ENCODE peak calls at places on chromosomes 4 and X, in nine cellular contexts. F, Y, M, C, U, W, K, L and I are unnamed samples. For H3K36me3, the result is how much of the 10 kb centered on the place peaks cover.

GRCh38 chrX:8981742-8982141 is 52.2 kb downstream of the FAM9B start:
- DNase-seq in F (no peak), Y (peak), M (no peak), C (no peak), U (no peak), W (no peak), K (no peak), L (no peak), I (peak)

GRCh38 chr4:187602339-187603092 is 393.1 kb upstream of the ZFP42 start:
- DNase-seq in F (no peak), Y (peak), M (peak), C (no peak), U (no peak), W (no peak), K (no peak), L (no peak), I (no peak)

GRCh38 chrX:10254746-10255145 is 98.0 kb downstream of the CLCN4 start:
- DNase-seq in F (no peak), Y (no peak), M (peak), C (no peak), U (peak), W (peak), K (no peak), L (no peak), I (no peak)

GRCh38 chr4:180285796-180286195 is 1957.4 kb upstream of the TENM3 start:
- DNase-seq in F (no peak), Y (no peak), M (no peak), C (no peak), U (no peak), W (no peak), K (no peak), L (no peak), I (no peak)

GRCh38 chrX:17814557-17814956 is 46.5 kb downstream of the RAI2 start:
- DNase-seq in F (no peak), Y (peak), M (peak), C (no peak), U (no peak), W (no peak), K (no peak), L (no peak), I (no peak)

GRCh38 chrX:8845469-8845868 is 44.3 kb upstream of the FAM9A start:
- DNase-seq in F (no peak), Y (no peak), M (no peak), C (no peak), U (no peak), W (no peak), K (no peak), L (no peak), I (no peak)

GRCh38 chr4:26753642-26754041 is 107.0 kb upstream of the STIM2 start:
- DNase-seq in F (no peak), Y (peak), M (peak), C (no peak), U (no peak), W (no peak), K (no peak), L (no peak), I (no peak)

GRCh38 chr4:140755811-140756291 is 334 bp downstream of the TBC1D9 start:
- DNase-seq in F (peak), Y (peak), M (peak), C (peak), U (peak), W (peak), K (no peak), L (peak), I (no peak)

GRCh38 chrX:85084770-85085393 is 81.2 kb downstream of the APOOL start:
- DNase-seq in F (no peak), Y (peak), M (peak), C (peak), U (peak), W (peak), K (peak), L (no peak), I (peak)

GRCh38 chr4:98433608-98434198 is 172.5 kb downstream of the RAP1GDS1 start:
- DNase-seq in F (no peak), Y (no peak), M (peak), C (no peak), U (no peak), W (no peak), K (no peak), L (no peak), I (no peak)

GRCh38 chr4:125115941-125116340 is 198.8 kb upstream of the FAT4 start:
- DNase-seq in F (no peak), Y (peak), M (peak), C (no peak), U (no peak), W (no peak), K (no peak), L (no peak), I (no peak)

GRCh38 chr4:134935320-134935719 is 733.7 kb upstream of the PABPC4L start:
- DNase-seq in F (no peak), Y (no peak), M (peak), C (peak), U (peak), W (peak), K (no peak), L (peak), I (no peak)

GRCh38 chr4:122932763-122933162 is 10.4 kb upstream of the NUDT6 start:
- DNase-seq in F (no peak), Y (no peak), M (no peak), C (no peak), U (no peak), W (no peak), K (no peak), L (no peak), I (no peak)

GRCh38 chr4:15536552-15537499 is 67.1 kb downstream of the CC2D2A start:
- DNase-seq in F (no peak), Y (no peak), M (no peak), C (no peak), U (no peak), W (no peak), K (no peak), L (no peak), I (no peak)

GRCh38 chr4:123350191-123350544 is 46.4 kb upstream of the SPRY1 start:
- DNase-seq in F (no peak), Y (no peak), M (no peak), C (no peak), U (peak), W (peak), K (no peak), L (peak), I (no peak)

GRCh38 chr4:156794863-156795262 is 176.7 kb downstream of the PDGFC start:
- DNase-seq in F (no peak), Y (no peak), M (no peak), C (no peak), U (no peak), W (no peak), K (no peak), L (no peak), I (no peak)

GRCh38 chr4:156788782-156789181 is 182.8 kb downstream of the PDGFC start:
- DNase-seq in F (no peak), Y (no peak), M (no peak), C (no peak), U (no peak), W (no peak), K (no peak), L (no peak), I (no peak)

GRCh38 chr4:156792462-156793085 is 179.0 kb downstream of the PDGFC start:
- DNase-seq in F (no peak), Y (no peak), M (no peak), C (no peak), U (no peak), W (no peak), K (no peak), L (no peak), I (no peak)

GRCh38 chr4:156786713-156787112 is 184.9 kb downstream of the PDGFC start:
- DNase-seq in F (no peak), Y (no peak), M (no peak), C (no peak), U (no peak), W (no peak), K (no peak), L (no peak), I (no peak)

DNA sequence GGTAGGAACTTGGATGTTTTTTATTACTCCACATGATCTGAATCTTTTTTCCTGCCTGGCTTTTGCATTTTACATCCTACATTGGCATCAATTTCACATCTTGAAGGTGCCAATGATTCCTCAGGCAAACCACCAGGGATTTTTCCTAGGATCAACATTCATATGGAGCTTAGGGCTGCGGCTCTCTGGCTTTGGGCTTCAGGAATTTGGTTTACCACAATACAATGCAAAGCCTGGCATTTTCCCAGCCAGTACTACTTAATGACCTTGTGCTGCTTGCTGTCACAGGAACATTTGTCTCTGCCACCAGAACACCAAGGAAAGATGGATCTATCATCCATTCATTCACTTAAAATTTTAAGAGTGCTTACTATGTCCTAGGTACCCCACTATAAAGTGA is 180.7 kb downstream of the PDGFC start:
- DNase-seq in F (no peak), Y (peak), M (peak), C (peak), U (peak), W (peak), K (no peak), L (no peak), I (no peak)
- H3K36me3 ChIP-seq in F (under half), Y (under half), M (under half), C (under half), U (under half), W (under half), K (under half), L (under half), I (under half)

GRCh38 chr4:5804656-5805055 is 88.2 kb downstream of the CRMP1 start:
- DNase-seq in F (no peak), Y (no peak), M (no peak), C (no peak), U (peak), W (no peak), K (no peak), L (no peak), I (no peak)
- H3K36me3 ChIP-seq in F (half or more), Y (half or more), M (under half), C (under half), U (under half), W (under half), K (under half), L (under half), I (under half)

GRCh38 chr4:2258091-2259035 is 3.5 kb downstream of the MXD4 start:
- DNase-seq in F (peak), Y (no peak), M (no peak), C (no peak), U (no peak), W (no peak), K (no peak), L (peak), I (peak)
- H3K36me3 ChIP-seq in F (under half), Y (under half), M (under half), C (under half), U (under half), W (under half), K (under half), L (under half), I (under half)

GRCh38 chr4:139675156-139675555 is 9.5 kb downstream of the MGST2 start:
- DNase-seq in F (no peak), Y (no peak), M (no peak), C (no peak), U (no peak), W (no peak), K (no peak), L (no peak), I (no peak)
- H3K36me3 ChIP-seq in F (under half), Y (under half), M (under half), C (under half), U (under half), W (under half), K (under half), L (under half), I (under half)

GRCh38 chr4:81467672-81467964 is 4.1 kb downstream of the RASGEF1B start:
- DNase-seq in F (no peak), Y (no peak), M (no peak), C (no peak), U (no peak), W (no peak), K (no peak), L (no peak), I (no peak)
- H3K36me3 ChIP-seq in F (under half), Y (under half), M (under half), C (under half), U (under half), W (under half), K (under half), L (under half), I (under half)

GRCh38 chr4:184816962-184817361 is 8.8 kb downstream of the ACSL1 start:
- DNase-seq in F (no peak), Y (no peak), M (no peak), C (no peak), U (no peak), W (no peak), K (no peak), L (no peak), I (no peak)
- H3K36me3 ChIP-seq in F (under half), Y (under half), M (under half), C (under half), U (under half), W (under half), K (under half), L (under half), I (under half)